ENCODE peak calls at places on chromosomes 11 and 22, in ten cellular contexts. G is hepatocyte; J is IMR-90; Y is MM.1S; X is thoracic aorta; K is RWPE2; C is Peyer's patch; R is PC-9; W is DND-41; F is CD4-positive, CD25-positive, alpha-beta regulatory T cell. B is an unnamed sample.

GRCh38 chr11:100825610-100826009 is 138.5 kb downstream of the ARHGAP42 start:
- DNase-seq in C (no peak), Y (no peak), X (no peak), K (no peak), W (no peak), G (no peak), R (no peak), F (no peak), J (no peak), B (no peak)

GRCh38 chr22:22026157-22026831 is 43.7 kb upstream of the TOP3B start:
- DNase-seq in F (no peak), R (no peak), X (no peak), Y (no peak), J (no peak), G (no peak), W (no peak), C (peak; percentile 59), K (no peak), B (no peak)

GRCh38 chr22:28002181-28002700 is 83.2 kb upstream of the PITPNB start:
- DNase-seq in J (no peak), G (no peak), K (no peak), C (no peak), Y (no peak), X (no peak), W (no peak), F (no peak), R (no peak), B (no peak)

GRCh38 chr11:68371176-68372041 is 59.0 kb downstream of the LRP5 start:
- DNase-seq in C (peak; percentile 74), W (no peak), X (no peak), G (peak; percentile 48), R (no peak), K (no peak), F (no peak), Y (peak; percentile 79), J (no peak), B (no peak)

GRCh38 chr22:22554324-22555284 is 4.5 kb downstream of the PRAME start:
- DNase-seq in K (no peak), X (no peak), J (no peak), W (no peak), C (no peak), G (no peak), R (no peak), Y (no peak), F (no peak), B (no peak)

GRCh38 chr22:29704528-29705285 is 15.1 kb upstream of the CABP7 start:
- DNase-seq in K (no peak), X (no peak), R (no peak), G (peak; percentile 56), F (no peak), J (peak; percentile 76), W (no peak), C (no peak), Y (no peak), B (no peak)

GRCh38 chr22:27299181-27300085 is 502.1 kb downstream of the MN1 start:
- DNase-seq in X (no peak), Y (no peak), K (no peak), G (no peak), J (no peak), C (no peak), W (no peak), R (no peak), F (no peak), B (no peak)

GRCh38 chr22:50587407-50587806 is 4.8 kb upstream of the CHKB start:
- DNase-seq in Y (no peak), C (no peak), K (no peak), G (no peak), R (no peak), J (no peak), X (no peak), F (no peak), W (no peak), B (no peak)

GRCh38 chr11:128405693-128406364 is 181.5 kb downstream of the ETS1 start:
- DNase-seq in R (no peak), G (no peak), K (no peak), F (no peak), C (no peak), J (no peak), Y (peak; percentile 80), W (no peak), X (no peak), B (no peak)

GRCh38 chr11:62392944-62393628 is 25.7 kb upstream of the SCGB1A1 start:
- DNase-seq in F (peak; percentile 62), J (no peak), Y (peak; percentile 62), R (peak; percentile 87), W (no peak), G (peak; percentile 51), X (no peak), C (no peak), K (no peak), B (no peak)

GRCh38 chr11:66956689-66957290 is 1.4 kb downstream of the PC start:
- DNase-seq in J (peak; percentile 97), C (no peak), Y (no peak), X (no peak), R (peak; percentile 50), F (peak; percentile 25), G (peak; percentile 73), W (no peak), K (no peak), B (no peak)

GRCh38 chr11:69044111-69045013 is 4.4 kb upstream of the TPCN2 start:
- DNase-seq in C (peak; percentile 20), K (no peak), X (no peak), F (peak; percentile 18), J (peak; percentile 72), G (peak; percentile 77), W (peak; percentile 22), Y (peak; percentile 51), R (peak; percentile 74), B (no peak)

GRCh38 chr11:123480290-123480815 is 50.3 kb downstream of the GRAMD1B start:
- DNase-seq in Y (no peak), J (no peak), X (no peak), R (no peak), C (no peak), W (no peak), F (no peak), K (no peak), G (no peak), B (no peak)

GRCh38 chr11:115170133-115170815 is 333.9 kb downstream of the CADM1 start:
- DNase-seq in C (no peak), Y (peak; percentile 30), R (no peak), F (peak; percentile 13), J (peak; percentile 38), W (peak; percentile 28), X (no peak), G (peak; percentile 57), K (no peak), B (no peak)

GRCh38 chr11:74460481-74461154 is 6.7 kb downstream of the KCNE3 start:
- DNase-seq in F (peak; percentile 59), G (no peak), K (no peak), R (peak; percentile 57), W (no peak), X (no peak), Y (no peak), J (peak; percentile 51), C (no peak), B (no peak)
- H3K27ac ChIP-seq in F (no peak overlapping the region), G (peak overlapping the region; percentile 93), K (no peak overlapping the region), R (peak overlapping the region; percentile 36), W (no peak overlapping the region), X (no peak overlapping the region), Y (no peak overlapping the region), J (peak overlapping the region; percentile 20), C (peak overlapping the region; percentile 59), B (peak overlapping the region; percentile 21)

DNA sequence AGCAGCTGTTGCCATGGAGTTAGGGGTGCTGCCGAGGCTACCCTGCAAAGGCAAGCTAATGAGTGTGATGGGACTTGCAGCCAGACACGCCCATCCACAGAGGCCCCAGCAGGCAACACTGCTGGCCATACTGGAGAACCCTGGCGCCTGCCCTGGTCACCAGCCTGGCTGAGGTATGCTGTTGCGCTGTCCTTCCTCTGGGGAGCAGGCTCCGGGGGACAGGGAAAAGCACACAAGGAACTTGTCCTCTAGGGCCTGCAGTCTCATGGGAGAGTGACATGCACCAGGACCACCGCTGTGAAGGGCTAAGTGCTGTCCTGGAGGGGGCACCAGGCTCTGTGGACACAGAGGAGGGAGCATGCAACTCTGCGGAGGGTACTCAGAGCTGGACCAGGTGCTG is 35.8 kb downstream of the TOM1 start:
- DNase-seq in J (no peak), K (no peak), C (no peak), W (no peak), Y (no peak), G (no peak), X (no peak), F (no peak), R (peak; percentile 61), B (no peak)
- H3K4me1 ChIP-seq in J (peaks cover 2% of the 10 kb centered on the region), K (no peaks in the 10 kb centered on the region), C (peaks cover 2% of the 10 kb centered on the region), W (peaks cover 6% of the 10 kb centered on the region), Y (no peaks in the 10 kb centered on the region), G (no peaks in the 10 kb centered on the region), X (no peaks in the 10 kb centered on the region), F (peaks cover 36% of the 10 kb centered on the region), R (peaks cover 4% of the 10 kb centered on the region), B (peaks cover 4% of the 10 kb centered on the region)

GRCh38 chr22:17563936-17564391 is 666 bp downstream of the SLC25A18 start:
- DNase-seq in J (peak; percentile 27), X (no peak), Y (no peak), K (no peak), G (no peak), C (no peak), W (no peak), R (no peak), F (no peak), B (no peak)

GRCh38 chr22:17559188-17559587 is 4.1 kb upstream of the SLC25A18 start:
- DNase-seq in F (no peak), W (no peak), J (no peak), G (no peak), C (no peak), X (no peak), Y (no peak), R (no peak), K (no peak), B (no peak)

GRCh38 chr22:17566776-17567175 is 3.5 kb downstream of the SLC25A18 start:
- DNase-seq in F (no peak), C (no peak), J (no peak), K (no peak), Y (no peak), W (no peak), G (no peak), X (no peak), R (no peak), B (no peak)

GRCh38 chr22:17565986-17566687 is 2.8 kb downstream of the SLC25A18 start:
- DNase-seq in R (no peak), X (no peak), Y (no peak), F (no peak), G (no peak), K (no peak), C (no peak), W (no peak), J (no peak), B (no peak)

GRCh38 chr22:17562906-17563870 is at the start of gene SLC25A18:
- DNase-seq in J (no peak), C (no peak), K (no peak), X (no peak), W (no peak), R (no peak), F (no peak), Y (no peak), G (peak; percentile 63), B (no peak)
- H3K4me3 ChIP-seq in J (no peak within 1 kb of the TSS), C (no peak within 1 kb of the TSS), K (no peak within 1 kb of the TSS), X (peak within 1 kb of the TSS; percentile 2), W (no peak within 1 kb of the TSS), R (no peak within 1 kb of the TSS), F (no peak within 1 kb of the TSS), Y (no peak within 1 kb of the TSS), G (no peak within 1 kb of the TSS), B (no peak within 1 kb of the TSS)

GRCh38 chr11:16942342-16942741 is 71.9 kb downstream of the PLEKHA7 start:
- DNase-seq in K (no peak), Y (no peak), X (no peak), C (no peak), R (no peak), F (no peak), J (no peak), W (no peak), G (no peak), B (no peak)
- H3K27ac ChIP-seq in K (no peak overlapping the region), Y (no peak overlapping the region), X (no peak overlapping the region), C (no peak overlapping the region), R (no peak overlapping the region), F (no peak overlapping the region), J (no peak overlapping the region), W (no peak overlapping the region), G (no peak overlapping the region), B (no peak overlapping the region)

B was measured in CD8-positive, alpha-beta memory T cell.